ENCODE peak calls at places on chromosomes 12 and 14, in five cellular contexts. One of them, this sample, is unnamed.

GRCh38 chr12:107983871-107984480 is 145.1 kb upstream of the WSCD2 start:
- DNase-seq in HT1080: peak; percentile 8
- DNase-seq in T-helper 1 cell: no peak
- DNase-seq in fibroblast of pulmonary artery: peak; percentile 1
- DNase-seq in effector memory CD4-positive, alpha-beta T cell: no peak
- DNase-seq in this sample: no peak

GRCh38 chr12:11497995-11498394 is 102.6 kb upstream of the PRB2 start:
- DNase-seq in fibroblast of pulmonary artery: no peak
- DNase-seq in HT1080: no peak
- DNase-seq in effector memory CD4-positive, alpha-beta T cell: no peak
- DNase-seq in T-helper 1 cell: no peak
- DNase-seq in this sample: no peak

GRCh38 chr12:108232565-108232964 is 103.5 kb downstream of the WSCD2 start:
- DNase-seq in HT1080: no peak
- DNase-seq in effector memory CD4-positive, alpha-beta T cell: no peak
- DNase-seq in T-helper 1 cell: no peak
- DNase-seq in fibroblast of pulmonary artery: no peak
- DNase-seq in this sample: no peak

GRCh38 chr12:49984476-49984890 is 11.7 kb downstream of the AQP6 start:
- DNase-seq in effector memory CD4-positive, alpha-beta T cell: no peak
- DNase-seq in fibroblast of pulmonary artery: no peak
- DNase-seq in T-helper 1 cell: no peak
- DNase-seq in HT1080: no peak
- DNase-seq in this sample: peak; percentile 51

GRCh38 chr14:31943861-31944255 is 133.2 kb upstream of the ARHGAP5 start:
- DNase-seq in T-helper 1 cell: no peak
- DNase-seq in effector memory CD4-positive, alpha-beta T cell: no peak
- DNase-seq in fibroblast of pulmonary artery: no peak
- DNase-seq in HT1080: no peak
- DNase-seq in this sample: no peak

GRCh38 chr12:124359671-124360581 is 65.0 kb downstream of the RFLNA start:
- DNase-seq in HT1080: no peak
- DNase-seq in T-helper 1 cell: no peak
- DNase-seq in fibroblast of pulmonary artery: peak; percentile 46
- DNase-seq in effector memory CD4-positive, alpha-beta T cell: no peak
- DNase-seq in this sample: no peak

GRCh38 chr14:32980178-32980886 is 41.7 kb downstream of the NPAS3 start:
- DNase-seq in fibroblast of pulmonary artery: no peak
- DNase-seq in effector memory CD4-positive, alpha-beta T cell: no peak
- DNase-seq in T-helper 1 cell: no peak
- DNase-seq in HT1080: no peak
- DNase-seq in this sample: no peak

GRCh38 chr12:65334534-65334933 is 56.1 kb downstream of the MSRB3 start:
- DNase-seq in HT1080: no peak
- DNase-seq in effector memory CD4-positive, alpha-beta T cell: no peak
- DNase-seq in T-helper 1 cell: no peak
- DNase-seq in fibroblast of pulmonary artery: peak; percentile 25
- DNase-seq in this sample: no peak

GRCh38 chr12:124609041-124609984 is 41.9 kb upstream of the NCOR2 start:
- DNase-seq in effector memory CD4-positive, alpha-beta T cell: peak; percentile 82
- DNase-seq in T-helper 1 cell: peak; percentile 79
- DNase-seq in fibroblast of pulmonary artery: peak; percentile 65
- DNase-seq in HT1080: peak; percentile 41
- DNase-seq in this sample: no peak